ENCODE peak calls at places on chromosomes 12 and 14, in four cellular contexts. Y is hypothalamus; V is AG20443; B is stimulated activated CD8-positive, alpha-beta memory T cell treated with anti-CD3 and anti-CD28 coated beads, Interleukin-12 subunit alpha, Interleukin-12 subunit beta, amount 100 ng/mL, for 4 hours. A is an unnamed sample.

GRCh38 chr14:22370084-22370847 is 218.8 kb downstream of the DAD1 start:
- DNase-seq in V (peak; percentile 38), Y (no peak), B (no peak), A (no peak)

GRCh38 chr14:51206462-51206861 is 33.6 kb upstream of the TMX1 start:
- DNase-seq in Y (no peak), B (no peak), V (no peak), A (no peak)

GRCh38 chr12:68876471-68876870 is 56.5 kb downstream of the CPM start:
- DNase-seq in Y (no peak), B (no peak), V (no peak), A (no peak)

GRCh38 chr14:78595797-78596196 is 425.6 kb downstream of the NRXN3 start:
- DNase-seq in B (no peak), V (no peak), Y (no peak), A (no peak)

GRCh38 chr14:29085546-29085945 is 319.0 kb downstream of the FOXG1 start:
- DNase-seq in B (no peak), Y (no peak), V (peak; percentile 12), A (no peak)

GRCh38 chr12:3622732-3623690 is 129.9 kb downstream of the CRACR2A start:
- DNase-seq in Y (no peak), B (no peak), V (no peak), A (no peak)

GRCh38 chr12:47946413-47947107 is 16.8 kb upstream of the TMEM106C start:
- DNase-seq in Y (no peak), V (peak; percentile 74), B (no peak), A (no peak)

GRCh38 chr14:24279301-24280186 is 8.1 kb upstream of the RABGGTA start:
- DNase-seq in V (peak; percentile 27), Y (peak; percentile 21), B (no peak), A (no peak)

A was measured in stimulated activated effector memory CD8-positive, alpha-beta T cell treated with anti-CD3 and anti-CD28 coated beads, Interleukin-12 subunit alpha, Interleukin-12 subunit beta, amount 100 ng/mL, for 72 hours.